ENCODE peak calls at places on chromosome 4, in eight cellular contexts. L is nephron progenitor cell; Z is mucosa of gallbladder; W is mammary epithelial cell; D is cardiac muscle cell; O is iris pigment epithelial cell; F is stimulated activated CD4-positive, alpha-beta T cell treated with anti-CD3 and anti-CD28 coated beads, Interleukin-4, amount 100 ng/mL, for 4 hours; J is cardiac fibroblast. P is an unnamed sample.
A peak's percentile ranks its signal among the peaks of the same experiment; 100 is the strongest.

GRCh38 chr4:100208964-100209363 is 18.7 kb upstream of the DDIT4L start:
- DNase-seq in L (no peak), Z (no peak), W (peak; percentile 39), D (no peak), O (peak; percentile 13), F (no peak), J (no peak), P (no peak)

GRCh38 chr4:89193828-89194227 is 82.5 kb downstream of the TIGD2 start:
- DNase-seq in L (no peak), Z (no peak), W (no peak), D (no peak), O (no peak), F (no peak), J (no peak), P (no peak)

GRCh38 chr4:177047070-177047850 is 254.5 kb upstream of the VEGFC start:
- DNase-seq in L (peak; percentile 77), Z (peak; percentile 33), W (peak; percentile 49), D (peak; percentile 80), O (peak; percentile 77), F (peak; percentile 44), J (peak; percentile 92), P (peak; percentile 43)

GRCh38 chr4:47315346-47315745 is 148.2 kb downstream of the COMMD8 start:
- DNase-seq in L (no peak), Z (no peak), W (peak; percentile 45), D (no peak), O (peak; percentile 68), F (no peak), J (peak; percentile 77), P (no peak)

GRCh38 chr4:130141651-130142050 is 1045.7 kb downstream of the C4orf33 start:
- DNase-seq in L (no peak), Z (no peak), W (no peak), D (no peak), O (no peak), F (no peak), J (no peak), P (no peak)

GRCh38 chr4:129829373-129829772 is 733.4 kb downstream of the C4orf33 start:
- DNase-seq in L (no peak), Z (no peak), W (no peak), D (no peak), O (no peak), F (no peak), J (no peak), P (no peak)

GRCh38 chr4:182478475-182478874 is 235.3 kb downstream of the TENM3 start:
- DNase-seq in L (no peak), Z (no peak), W (peak; percentile 20), D (peak; percentile 72), O (peak; percentile 42), F (no peak), J (peak; percentile 52), P (no peak)

GRCh38 chr4:122045533-122045932 is 93.7 kb upstream of the TRPC3 start:
- DNase-seq in L (no peak), Z (no peak), W (peak; percentile 88), D (peak; percentile 50), O (peak; percentile 90), F (no peak), J (peak; percentile 94), P (peak; percentile 86)

GRCh38 chr4:73684097-73684496 is 56.3 kb upstream of the CXCL8 start:
- DNase-seq in L (no peak), Z (no peak), W (peak; percentile 43), D (no peak), O (peak; percentile 74), F (no peak), J (peak; percentile 43), P (no peak)

GRCh38 chr4:146343199-146343598 is 128.9 kb downstream of the REELD1 start:
- DNase-seq in L (no peak), Z (no peak), W (no peak), D (no peak), O (no peak), F (no peak), J (no peak), P (no peak)

GRCh38 chr4:25862411-25863346 is at the start of gene SEL1L3:
- DNase-seq in L (peak; percentile 74), Z (peak; percentile 45), W (no peak), D (peak; percentile 56), O (no peak), F (peak; percentile 67), J (no peak), P (no peak)

GRCh38 chr4:154018659-154019058 is 229.8 kb upstream of the SFRP2 start:
- DNase-seq in L (peak; percentile 22), Z (no peak), W (no peak), D (peak; percentile 48), O (no peak), F (peak; percentile 13), J (no peak), P (no peak)

GRCh38 chr4:69749771-69750170 is 10.6 kb downstream of the SULT1B1 start:
- DNase-seq in L (no peak), Z (no peak), W (peak; percentile 74), D (no peak), O (peak; percentile 90), F (no peak), J (peak; percentile 69), P (no peak)

GRCh38 chr4:161642708-161643107 is 521.1 kb downstream of the FSTL5 start:
- DNase-seq in L (no peak), Z (no peak), W (no peak), D (no peak), O (peak; percentile 6), F (no peak), J (peak; percentile 1), P (no peak)

GRCh38 chr4:128427832-128428366 is 140.3 kb upstream of the PGRMC2 start:
- DNase-seq in L (no peak), Z (peak; percentile 59), W (peak; percentile 81), D (no peak), O (peak; percentile 80), F (no peak), J (peak; percentile 91), P (peak; percentile 32)

GRCh38 chr4:149031399-149031798 is 589.2 kb upstream of the NR3C2 start:
- DNase-seq in L (no peak), Z (no peak), W (peak; percentile 11), D (peak; percentile 26), O (peak; percentile 12), F (no peak), J (peak; percentile 55), P (no peak)

GRCh38 chr4:76694056-76694455 is 203.9 kb downstream of the SOWAHB start:
- DNase-seq in L (no peak), Z (no peak), W (no peak), D (no peak), O (no peak), F (no peak), J (no peak), P (no peak)

GRCh38 chr4:89707467-89707866 is 129.5 kb downstream of the SNCA start:
- DNase-seq in L (no peak), Z (no peak), W (no peak), D (no peak), O (no peak), F (no peak), J (no peak), P (no peak)

GRCh38 chr4:139686988-139687387 is 21.4 kb downstream of the MGST2 start:
- DNase-seq in L (no peak), Z (no peak), W (no peak), D (no peak), O (no peak), F (no peak), J (no peak), P (no peak)

GRCh38 chr4:74112399-74113090 is 13.6 kb upstream of the CXCL2 start:
- DNase-seq in L (no peak), Z (no peak), W (peak; percentile 76), D (no peak), O (no peak), F (no peak), J (peak; percentile 55), P (no peak)

GRCh38 chr4:75547647-75548387 is 8.0 kb upstream of the ODAPH start:
- DNase-seq in L (no peak), Z (peak; percentile 27), W (no peak), D (peak; percentile 65), O (peak; percentile 46), F (no peak), J (peak; percentile 54), P (no peak)

GRCh38 chr4:38752393-38752961 is 30.3 kb downstream of the TLR10 start:
- DNase-seq in L (no peak), Z (no peak), W (peak; percentile 63), D (no peak), O (peak; percentile 80), F (no peak), J (peak; percentile 62), P (no peak)

GRCh38 chr4:54942735-54943134 is 182.7 kb downstream of the KDR start:
- DNase-seq in L (no peak), Z (no peak), W (no peak), D (no peak), O (no peak), F (no peak), J (peak; percentile 40), P (no peak)

P was measured in AG09319.